ENCODE peak calls at places on chromosomes 2 and 18, in four cellular contexts. One of them, this sample, is unnamed.

GRCh38 chr18:32308493-32309120 is 118.8 kb downstream of the MEP1B start:
- DNase-seq in neural crest cell: no peak
- DNase-seq in progenitor cell of endocrine pancreas: no peak
- DNase-seq in lower lobe of right lung: no peak
- DNase-seq in this sample: no peak

GRCh38 chr2:145415151-145415550 is 895.2 kb upstream of the ZEB2 start:
- DNase-seq in neural crest cell: no peak
- DNase-seq in lower lobe of right lung: no peak
- DNase-seq in progenitor cell of endocrine pancreas: no peak
- DNase-seq in this sample: no peak

GRCh38 chr2:8643238-8643995 is 38.4 kb upstream of the ID2 start:
- DNase-seq in lower lobe of right lung: no peak
- DNase-seq in neural crest cell: no peak
- DNase-seq in progenitor cell of endocrine pancreas: no peak
- DNase-seq in this sample: no peak

GRCh38 chr2:136108461-136108860 is 9.5 kb downstream of the CXCR4 start:
- DNase-seq in lower lobe of right lung: no peak
- DNase-seq in neural crest cell: no peak
- DNase-seq in progenitor cell of endocrine pancreas: no peak
- DNase-seq in this sample: no peak

GRCh38 chr2:24049485-24050021 is at the start of gene FKBP1B:
- DNase-seq in lower lobe of right lung: peak; percentile 71
- DNase-seq in progenitor cell of endocrine pancreas: peak; percentile 59
- DNase-seq in neural crest cell: peak; percentile 73
- DNase-seq in this sample: peak; percentile 63

GRCh38 chr2:101307503-101307902 is 998 bp downstream of the RNF149 start:
- DNase-seq in lower lobe of right lung: no peak
- DNase-seq in neural crest cell: no peak
- DNase-seq in progenitor cell of endocrine pancreas: no peak
- DNase-seq in this sample: no peak

GRCh38 chr18:46067431-46068007 is 4.5 kb downstream of the PSTPIP2 start:
- DNase-seq in progenitor cell of endocrine pancreas: no peak
- DNase-seq in lower lobe of right lung: no peak
- DNase-seq in neural crest cell: no peak
- DNase-seq in this sample: no peak

GRCh38 chr18:50079571-50080295 is 115.2 kb downstream of the MYO5B start:
- DNase-seq in progenitor cell of endocrine pancreas: no peak
- DNase-seq in lower lobe of right lung: peak; percentile 57
- DNase-seq in neural crest cell: no peak
- DNase-seq in this sample: no peak

GRCh38 chr2:20207051-20207450 is 17.9 kb downstream of the SDC1 start:
- DNase-seq in lower lobe of right lung: no peak
- DNase-seq in neural crest cell: no peak
- DNase-seq in progenitor cell of endocrine pancreas: no peak
- DNase-seq in this sample: no peak

GRCh38 chr2:162480067-162480466 is 136.1 kb downstream of the GCA start:
- DNase-seq in neural crest cell: no peak
- DNase-seq in progenitor cell of endocrine pancreas: no peak
- DNase-seq in lower lobe of right lung: no peak
- DNase-seq in this sample: no peak

GRCh38 chr2:46814160-46814559 is 101.4 kb downstream of the MCFD2 start:
- DNase-seq in neural crest cell: no peak
- DNase-seq in lower lobe of right lung: no peak
- DNase-seq in progenitor cell of endocrine pancreas: no peak
- DNase-seq in this sample: no peak

GRCh38 chr2:196205891-196206408 is 34.6 kb upstream of the STK17B start:
- DNase-seq in progenitor cell of endocrine pancreas: no peak
- DNase-seq in lower lobe of right lung: no peak
- DNase-seq in neural crest cell: no peak
- DNase-seq in this sample: no peak

GRCh38 chr2:23351388-23352141 is 33.4 kb upstream of the KLHL29 start:
- DNase-seq in lower lobe of right lung: peak; percentile 82
- DNase-seq in neural crest cell: peak; percentile 91
- DNase-seq in progenitor cell of endocrine pancreas: peak; percentile 57
- DNase-seq in this sample: peak; percentile 69

GRCh38 chr2:193549661-193550060 is 1354.9 kb upstream of the TMEFF2 start:
- DNase-seq in neural crest cell: no peak
- DNase-seq in progenitor cell of endocrine pancreas: no peak
- DNase-seq in lower lobe of right lung: no peak
- DNase-seq in this sample: no peak

GRCh38 chr2:218259099-218259921 is 1.5 kb upstream of the GPBAR1 start:
- DNase-seq in progenitor cell of endocrine pancreas: no peak
- DNase-seq in lower lobe of right lung: peak; percentile 60
- DNase-seq in neural crest cell: no peak
- DNase-seq in this sample: no peak

GRCh38 chr2:19746137-19746585 is 155.6 kb downstream of the TTC32 start:
- DNase-seq in neural crest cell: no peak
- DNase-seq in progenitor cell of endocrine pancreas: no peak
- DNase-seq in lower lobe of right lung: no peak
- DNase-seq in this sample: no peak

This sample was measured in neuronal stem cell.